ENCODE peak calls at places on chromosomes 12 and 14, in eight cellular contexts. Y is neural progenitor cell, W is lower lobe of right lung, R is ovary, Q is RWPE2, I is body of pancreas, A is left ventricle myocardium inferior, C is mammary epithelial cell. U is an unnamed sample. For H3K4me1 and H3K36me3, the result is how much of the 10 kb centered on the place peaks cover.

GRCh38 chr14:63905370-63905769 is 52.6 kb downstream of the SYNE2 start:
- DNase-seq in Y (no peak), W (no peak), R (no peak), Q (no peak), I (no peak), A (no peak), C (no peak), U (no peak)

GRCh38 chr12:3046441-3047200 is 30.6 kb upstream of the TSPAN9 start:
- DNase-seq in Y (no peak), W (peak), R (no peak), Q (no peak), I (no peak), A (peak), C (no peak), U (peak)

GRCh38 chr12:86117711-86118110 is 138.5 kb downstream of the MGAT4C start:
- DNase-seq in Y (no peak), W (no peak), R (no peak), Q (no peak), I (no peak), A (no peak), C (no peak), U (no peak)

GRCh38 chr14:94058128-94058673 is 22.8 kb downstream of the DDX24 start:
- DNase-seq in Y (no peak), W (no peak), R (no peak), Q (no peak), I (no peak), A (no peak), C (no peak), U (no peak)

GRCh38 chr12:130803707-130804106 is 35.3 kb downstream of the STX2 start:
- DNase-seq in Y (no peak), W (no peak), R (no peak), Q (no peak), I (no peak), A (no peak), C (no peak), U (no peak)

GRCh38 chr14:61476737-61477410 is 155.5 kb downstream of the PRKCH start:
- DNase-seq in Y (no peak), W (no peak), R (no peak), Q (no peak), I (no peak), A (no peak), C (peak), U (no peak)

GRCh38 chr12:68180792-68181744 is 21.5 kb upstream of the IFNG start:
- DNase-seq in Y (no peak), W (no peak), R (no peak), Q (no peak), I (peak), A (no peak), C (no peak), U (peak)

GRCh38 chr12:96510306-96510764 is 21.0 kb downstream of the CFAP54 start:
- DNase-seq in Y (no peak), W (no peak), R (no peak), Q (no peak), I (no peak), A (no peak), C (peak), U (no peak)

GRCh38 chr12:89349814-89350213 is 2.5 kb downstream of the DUSP6 start:
- DNase-seq in Y (peak), W (no peak), R (no peak), Q (no peak), I (peak), A (no peak), C (peak), U (no peak)

GRCh38 chr14:76918176-76918750 is 92.1 kb downstream of the LRRC74A start:
- DNase-seq in Y (no peak), W (peak), R (peak), Q (no peak), I (peak), A (peak), C (no peak), U (peak)

GRCh38 chr12:64679487-64679983 is 69.2 kb downstream of the RASSF3 start:
- DNase-seq in Y (no peak), W (peak), R (peak), Q (peak), I (peak), A (peak), C (peak), U (peak)

GRCh38 chr12:13227191-13227590 is 30.7 kb downstream of the EMP1 start:
- DNase-seq in Y (no peak), W (no peak), R (no peak), Q (no peak), I (no peak), A (no peak), C (no peak), U (no peak)

GRCh38 chr12:10505620-10506019 is at the start of gene EIF2S3B:
- DNase-seq in Y (no peak), W (peak), R (no peak), Q (no peak), I (no peak), A (no peak), C (no peak), U (peak)

GRCh38 chr12:7989827-7990491 is 42.6 kb upstream of the FOXJ2 start:
- DNase-seq in Y (no peak), W (peak), R (no peak), Q (no peak), I (peak), A (peak), C (no peak), U (no peak)

GRCh38 chr12:29769162-29769820 is 14.5 kb downstream of the TMTC1 start:
- DNase-seq in Y (no peak), W (no peak), R (no peak), Q (no peak), I (no peak), A (no peak), C (peak), U (no peak)

GRCh38 chr14:22434030-22434429 is 155.0 kb downstream of the DAD1 start:
- DNase-seq in Y (peak), W (no peak), R (no peak), Q (no peak), I (no peak), A (no peak), C (no peak), U (no peak)

GRCh38 chr14:93926873-93927571 is at the start of gene FAM181A:
- DNase-seq in Y (peak), W (peak), R (no peak), Q (no peak), I (no peak), A (no peak), C (no peak), U (no peak)

GRCh38 chr12:67966560-67966959 is 22.7 kb upstream of the IFNG-AS1 start:
- DNase-seq in Y (no peak), W (no peak), R (no peak), Q (no peak), I (no peak), A (no peak), C (no peak), U (no peak)

GRCh38 chr12:42119085-42119633 is 25.5 kb downstream of the GXYLT1 start:
- DNase-seq in Y (no peak), W (no peak), R (no peak), Q (no peak), I (no peak), A (no peak), C (no peak), U (no peak)

GRCh38 chr14:99422220-99423010 is 58.2 kb downstream of the SETD3 start:
- DNase-seq in Y (no peak), W (no peak), R (no peak), Q (no peak), I (no peak), A (no peak), C (no peak), U (no peak)

GRCh38 chr14:100680439-100681051 is 46.1 kb upstream of the DLK1 start:
- DNase-seq in Y (no peak), W (no peak), R (peak), Q (no peak), I (no peak), A (no peak), C (no peak), U (no peak)

GRCh38 chr14:85536835-85537195 is 6.9 kb downstream of the FLRT2 start:
- DNase-seq in Y (no peak), W (no peak), R (no peak), Q (no peak), I (no peak), A (no peak), C (no peak), U (no peak)

GRCh38 chr12:24664151-24664550 is 284.8 kb downstream of the BCAT1 start:
- DNase-seq in Y (no peak), W (no peak), R (no peak), Q (no peak), I (no peak), A (no peak), C (no peak), U (no peak)
- TF ChIP-seq CTCF in Y (no peak), W (no peak), R (no peak), Q (no peak), I (no peak), A (no peak), C (no peak), U (no peak)

GRCh38 chr12:122893208-122894151 is 2.4 kb downstream of the VPS37B start:
- DNase-seq in Y (no peak), W (peak), R (no peak), Q (no peak), I (peak), A (no peak), C (no peak), U (no peak)
- H3K4me1 ChIP-seq in Y (under half), W (half or more), R (under half), Q (half or more), I (half or more), A (half or more), C (half or more), U (half or more)

GRCh38 chr12:69589082-69589481 is 3.8 kb downstream of the CCT2 start:
- DNase-seq in Y (no peak), W (no peak), R (no peak), Q (no peak), I (no peak), A (no peak), C (no peak), U (no peak)
- H3K36me3 ChIP-seq in Y (half or more), W (half or more), R (under half), Q (half or more), I (under half), A (half or more), C (half or more), U (half or more)

GRCh38 chr12:40632933-40633332 is 59.3 kb upstream of the CNTN1 start:
- DNase-seq in Y (no peak), W (no peak), R (no peak), Q (no peak), I (no peak), A (no peak), C (no peak), U (no peak)
- TF ChIP-seq CTCF in Y (no peak), W (no peak), R (no peak), Q (no peak), I (no peak), A (no peak), C (no peak), U (no peak)

DNA sequence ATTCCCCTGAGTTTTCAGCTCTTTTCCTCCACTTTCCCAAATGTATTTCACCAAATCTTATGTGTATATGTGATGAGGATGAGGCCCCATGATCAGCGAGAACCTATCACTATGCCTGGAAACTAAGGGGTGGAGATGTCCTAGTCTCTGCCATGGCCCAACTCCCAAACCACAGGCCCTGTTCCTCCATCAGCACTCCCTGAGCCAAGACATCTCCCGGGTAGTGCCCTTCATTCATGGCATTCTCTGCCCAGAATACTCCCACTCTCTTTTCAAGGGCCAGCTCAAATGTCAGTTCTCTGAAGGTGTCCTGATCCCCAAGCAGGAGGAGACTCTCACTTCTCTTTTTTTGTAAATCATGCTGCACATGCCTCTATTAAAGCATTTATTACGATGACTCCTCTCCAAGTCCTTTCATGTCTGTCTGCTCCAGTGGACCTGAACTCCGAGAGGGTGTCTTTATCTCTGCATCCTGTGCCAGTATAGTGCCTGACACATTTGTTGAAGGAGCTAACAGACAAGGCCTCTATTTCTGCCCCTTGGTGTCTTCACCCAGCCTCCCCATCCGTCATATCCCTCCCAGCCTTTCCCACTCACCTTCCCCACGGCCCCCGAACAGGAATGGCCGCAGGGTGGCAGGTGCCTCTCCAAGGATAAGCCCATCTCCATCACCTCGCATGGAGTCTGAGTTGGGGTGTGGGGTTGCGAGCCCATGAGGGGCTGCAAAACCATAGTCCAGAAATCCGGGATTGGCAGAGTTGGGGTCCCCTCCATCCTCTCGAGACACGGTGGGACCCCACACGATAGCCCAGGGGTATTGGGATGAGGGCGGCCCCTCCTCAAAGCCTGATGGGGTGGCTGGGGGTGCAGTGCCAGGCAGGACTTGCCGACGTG is 3.7 kb downstream of the PIANP start:
- DNase-seq in Y (no peak), W (no peak), R (no peak), Q (no peak), I (no peak), A (no peak), C (no peak), U (no peak)
- H3K4me1 ChIP-seq in Y (under half), W (under half), R (under half), Q (under half), I (under half), A (under half), C (under half), U (under half)